ENCODE peak calls at places on chromosomes 2 and 18, in seven cellular contexts. H is neuronal stem cell, X is IMR-90, E is mesendoderm, W is H1, P is trophoblast cell, G is mesenchymal stem cell. R is an unnamed sample.

GRCh38 chr2:50575232-50575631 is 456.7 kb downstream of the NRXN1 start:
- DNase-seq in H (no peak), X (no peak), E (peak; percentile 47), W (no peak), P (no peak), G (no peak), R (peak; percentile 45)

GRCh38 chr2:13046557-13047165 is 329.9 kb downstream of the TRIB2 start:
- DNase-seq in H (no peak), X (peak; percentile 24), E (no peak), W (no peak), P (peak; percentile 49), G (peak; percentile 20), R (no peak)

GRCh38 chr18:22230403-22231042 is 61.1 kb downstream of the GATA6 start:
- DNase-seq in H (no peak), X (peak; percentile 98), E (no peak), W (no peak), P (peak; percentile 73), G (peak; percentile 47), R (no peak)

GRCh38 chr2:120747281-120747680 is 11.6 kb downstream of the GLI2 start:
- DNase-seq in H (no peak), X (no peak), E (no peak), W (peak; percentile 41), P (no peak), G (no peak), R (peak; percentile 20)

GRCh38 chr2:32965523-32966171 is 18.9 kb downstream of the LTBP1 start:
- DNase-seq in H (no peak), X (no peak), E (no peak), W (no peak), P (no peak), G (no peak), R (no peak)

GRCh38 chr2:118031566-118031965 is 17.7 kb upstream of the CCDC93 start:
- DNase-seq in H (no peak), X (no peak), E (no peak), W (no peak), P (no peak), G (no peak), R (no peak)

GRCh38 chr18:22420649-22421048 is 2.9 kb upstream of the CTAGE1 start:
- DNase-seq in H (no peak), X (no peak), E (no peak), W (no peak), P (no peak), G (no peak), R (no peak)

GRCh38 chr2:25131567-25132295 is 36.6 kb downstream of the POMC start:
- DNase-seq in H (peak; percentile 20), X (no peak), E (peak; percentile 46), W (peak; percentile 67), P (no peak), G (peak; percentile 21), R (peak; percentile 62)

GRCh38 chr2:52222128-52222527 is 1190.2 kb upstream of the NRXN1 start:
- DNase-seq in H (no peak), X (peak; percentile 85), E (no peak), W (no peak), P (no peak), G (peak; percentile 56), R (no peak)

GRCh38 chr18:77314952-77315351 is 65.3 kb downstream of the GALR1 start:
- DNase-seq in H (no peak), X (no peak), E (no peak), W (no peak), P (no peak), G (no peak), R (no peak)

GRCh38 chr2:27448381-27448780 is 6.2 kb downstream of the KRTCAP3 start:
- DNase-seq in H (no peak), X (no peak), E (no peak), W (no peak), P (no peak), G (no peak), R (no peak)

GRCh38 chr2:45962522-45962921 is 311.0 kb downstream of the PRKCE start:
- DNase-seq in H (no peak), X (peak; percentile 84), E (no peak), W (no peak), P (no peak), G (peak; percentile 36), R (no peak)

GRCh38 chr18:6355789-6356589 is 58.7 kb downstream of the L3MBTL4 start:
- DNase-seq in H (no peak), X (peak; percentile 40), E (peak; percentile 19), W (no peak), P (peak; percentile 32), G (peak; percentile 1), R (no peak)

GRCh38 chr18:79664525-79665125 is 15.0 kb upstream of the CTDP1 start:
- DNase-seq in H (no peak), X (peak; percentile 85), E (no peak), W (no peak), P (peak; percentile 94), G (peak; percentile 77), R (no peak)

GRCh38 chr18:78517328-78517727 is 462.3 kb upstream of the SALL3 start:
- DNase-seq in H (no peak), X (no peak), E (no peak), W (no peak), P (no peak), G (no peak), R (no peak)

GRCh38 chr18:13461936-13462335 is 243.4 kb downstream of the LDLRAD4 start:
- DNase-seq in H (no peak), X (no peak), E (no peak), W (no peak), P (no peak), G (no peak), R (no peak)

GRCh38 chr2:9952856-9953503 is 1.5 kb downstream of the GRHL1 start:
- DNase-seq in H (no peak), X (no peak), E (no peak), W (no peak), P (peak; percentile 86), G (no peak), R (no peak)

GRCh38 chr2:96839288-96839874 is 4.4 kb downstream of the ANKRD23 start:
- DNase-seq in H (no peak), X (no peak), E (no peak), W (peak; percentile 64), P (no peak), G (no peak), R (peak; percentile 73)

GRCh38 chr2:147026664-147027278 is 818.1 kb upstream of the ACVR2A start:
- DNase-seq in H (no peak), X (peak; percentile 68), E (no peak), W (no peak), P (no peak), G (peak; percentile 95), R (no peak)

GRCh38 chr2:43714164-43714563 is 37.9 kb upstream of the C1GALT1C1L start:
- DNase-seq in H (no peak), X (peak; percentile 85), E (no peak), W (no peak), P (no peak), G (peak; percentile 21), R (no peak)

GRCh38 chr2:137435176-137435575 is 529.1 kb upstream of the HNMT start:
- DNase-seq in H (no peak), X (no peak), E (no peak), W (no peak), P (peak; percentile 54), G (no peak), R (no peak)

GRCh38 chr18:71398530-71398929 is 1109.7 kb downstream of the SOCS6 start:
- DNase-seq in H (peak; percentile 51), X (no peak), E (peak; percentile 73), W (peak; percentile 52), P (no peak), G (no peak), R (peak; percentile 59)

GRCh38 chr2:28976584-28976983 is 4.5 kb upstream of the TOGARAM2 start:
- DNase-seq in H (no peak), X (peak; percentile 84), E (peak; percentile 94), W (no peak), P (peak; percentile 98), G (peak; percentile 59), R (no peak)

GRCh38 chr18:32480581-32480980 is 9.9 kb upstream of the GAREM1 start:
- DNase-seq in H (no peak), X (peak; percentile 13), E (no peak), W (no peak), P (no peak), G (peak; percentile 64), R (no peak)

GRCh38 chr18:10252494-10252893 is 201.9 kb upstream of the APCDD1 start:
- DNase-seq in H (no peak), X (no peak), E (no peak), W (no peak), P (no peak), G (no peak), R (no peak)

GRCh38 chr2:108193251-108193650 is 46.5 kb upstream of the SULT1C3 start:
- DNase-seq in H (no peak), X (no peak), E (no peak), W (no peak), P (peak; percentile 80), G (peak; percentile 27), R (no peak)

GRCh38 chr2:53964237-53964952 is 6.4 kb downstream of the PSME4 start:
- DNase-seq in H (no peak), X (no peak), E (no peak), W (no peak), P (no peak), G (no peak), R (no peak)

GRCh38 chr2:99834426-99834825 is 308.0 kb downstream of the AFF3 start:
- DNase-seq in H (no peak), X (no peak), E (no peak), W (no peak), P (no peak), G (peak; percentile 48), R (no peak)
- H3K4ac ChIP-seq in H (no peak overlapping the region), X (peak overlapping the region; percentile 1), E (no peak overlapping the region), W (no peak overlapping the region), P (no peak overlapping the region), G (no peak overlapping the region), R (no peak overlapping the region)

GRCh38 chr2:152566728-152567069 is 150.6 kb downstream of the PRPF40A start:
- DNase-seq in H (no peak), X (peak; percentile 56), E (no peak), W (no peak), P (peak; percentile 29), G (no peak), R (no peak)
- H3K4ac ChIP-seq in H (no peak overlapping the region), X (no peak overlapping the region), E (no peak overlapping the region), W (no peak overlapping the region), P (no peak overlapping the region), G (no peak overlapping the region), R (no peak overlapping the region)

DNA sequence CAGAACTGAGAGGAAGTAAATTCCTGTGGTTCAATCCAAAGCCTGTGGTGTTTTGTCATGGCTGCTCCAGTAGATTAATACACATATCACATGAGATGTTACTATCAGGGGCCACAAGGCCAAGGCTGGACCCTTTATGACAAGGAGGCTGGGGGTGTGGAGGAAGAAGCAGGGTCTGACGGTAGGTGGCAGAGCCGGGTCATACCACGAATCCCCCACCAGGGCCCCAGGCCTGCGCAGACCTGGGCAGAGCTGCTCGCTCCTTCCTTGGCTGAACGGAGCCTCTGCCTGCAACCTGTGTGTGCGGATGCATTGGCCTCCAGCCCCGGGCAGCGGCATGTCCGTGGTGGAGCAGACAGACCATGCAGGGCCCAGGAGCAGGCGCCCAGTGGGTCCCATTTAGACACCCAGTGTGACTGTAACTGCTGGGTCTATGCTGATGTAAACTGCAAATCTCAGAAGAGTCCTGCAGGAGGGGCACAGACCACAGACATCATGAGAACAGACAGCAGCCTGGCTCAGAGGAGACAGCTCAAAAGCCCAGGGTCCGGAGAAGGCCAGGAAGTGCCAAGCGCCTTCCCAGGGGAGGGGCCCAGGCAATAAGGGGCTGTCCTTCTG is 155.2 kb downstream of the PXDN start:
- DNase-seq in H (no peak), X (peak; percentile 43), E (peak; percentile 69), W (no peak), P (no peak), G (no peak), R (peak; percentile 56)
- H3K4ac ChIP-seq in H (no peak overlapping the region), X (no peak overlapping the region), E (no peak overlapping the region), W (no peak overlapping the region), P (no peak overlapping the region), G (no peak overlapping the region), R (no peak overlapping the region)

GRCh38 chr18:12321331-12321730 is 13.3 kb downstream of the TUBB6 start:
- DNase-seq in H (no peak), X (no peak), E (no peak), W (no peak), P (no peak), G (no peak), R (no peak)
- H3K4ac ChIP-seq in H (no peak overlapping the region), X (no peak overlapping the region), E (no peak overlapping the region), W (no peak overlapping the region), P (no peak overlapping the region), G (peak overlapping the region; percentile 54), R (no peak overlapping the region)